ENCODE peak calls at places on chromosomes 11 and 22, in five cellular contexts. R is DND-41, Y is IMR-90, Q is tibial artery, S is astrocyte of the spinal cord. M is an unnamed sample.

GRCh38 chr11:68669301-68670090 is 14.8 kb upstream of the GAL start:
- DNase-seq in Q (no peak), Y (no peak), S (no peak), R (no peak), M (no peak)

GRCh38 chr11:69603163-69603836 is 37.7 kb upstream of the CCND1 start:
- DNase-seq in R (no peak), S (no peak), Y (no peak), Q (no peak), M (no peak)

GRCh38 chr11:1632053-1632714 is 2.6 kb downstream of the KRTAP5-5 start:
- DNase-seq in R (no peak), Q (no peak), Y (no peak), S (no peak), M (peak)

GRCh38 chr11:62889484-62890437 is 9.1 kb downstream of the SLC3A2 start:
- DNase-seq in R (peak), Q (no peak), Y (peak), S (peak), M (no peak)

GRCh38 chr11:71309611-71310010 is 57.2 kb upstream of the SHANK2 start:
- DNase-seq in Q (no peak), S (no peak), Y (no peak), R (no peak), M (no peak)

GRCh38 chr22:30742291-30743256 is 47.9 kb downstream of the OSBP2 start:
- DNase-seq in Q (no peak), R (no peak), Y (peak), S (peak), M (no peak)

GRCh38 chr11:32052218-32052617 is 38.7 kb upstream of the RCN1 start:
- DNase-seq in Y (peak), R (peak), Q (peak), S (peak), M (peak)

GRCh38 chr22:44542561-44543222 is 44.7 kb upstream of the RTL6 start:
- DNase-seq in R (peak), Y (no peak), Q (no peak), S (no peak), M (peak)

GRCh38 chr11:35875063-35875462 is 68.8 kb upstream of the LDLRAD3 start:
- DNase-seq in R (no peak), S (no peak), Q (no peak), Y (no peak), M (no peak)

GRCh38 chr11:71244116-71244815 is 8.1 kb downstream of the SHANK2 start:
- DNase-seq in Q (no peak), R (no peak), Y (peak), S (no peak), M (no peak)

GRCh38 chr22:28450109-28450508 is 229.5 kb downstream of the TTC28 start:
- DNase-seq in S (no peak), R (no peak), Y (peak), Q (no peak), M (no peak)

GRCh38 chr11:57567210-57567511 is 311 bp downstream of the UBE2L6 start:
- DNase-seq in S (peak), R (peak), Y (peak), Q (no peak), M (no peak)

GRCh38 chr11:67321313-67321871 is 18.1 kb downstream of the SSH3 start:
- DNase-seq in Y (no peak), Q (no peak), R (no peak), S (no peak), M (no peak)

GRCh38 chr22:39494471-39495120 is 7.5 kb upstream of the MIEF1 start:
- DNase-seq in Y (peak), Q (no peak), S (no peak), R (no peak), M (no peak)

GRCh38 chr22:40211481-40212052 is 33.8 kb downstream of the TNRC6B start:
- DNase-seq in Y (no peak), S (no peak), R (no peak), Q (no peak), M (no peak)

GRCh38 chr11:64915366-64915887 is 1.6 kb downstream of the ATG2A start:
- DNase-seq in Q (no peak), S (no peak), R (no peak), Y (no peak), M (no peak)

GRCh38 chr11:134687548-134687947 is 275.5 kb upstream of the B3GAT1 start:
- DNase-seq in R (peak), S (no peak), Q (no peak), Y (no peak), M (peak)

GRCh38 chr11:116412118-116412889 is 360.5 kb downstream of the BUD13 start:
- DNase-seq in R (no peak), Q (no peak), Y (no peak), S (peak), M (no peak)

GRCh38 chr11:10267821-10268220 is 26.2 kb downstream of the SBF2 start:
- DNase-seq in Q (no peak), Y (no peak), S (no peak), R (no peak), M (no peak)

GRCh38 chr11:15770798-15771414 is 585.4 kb downstream of the SOX6 start:
- DNase-seq in R (peak), Q (peak), S (peak), Y (peak), M (peak)

DNA sequence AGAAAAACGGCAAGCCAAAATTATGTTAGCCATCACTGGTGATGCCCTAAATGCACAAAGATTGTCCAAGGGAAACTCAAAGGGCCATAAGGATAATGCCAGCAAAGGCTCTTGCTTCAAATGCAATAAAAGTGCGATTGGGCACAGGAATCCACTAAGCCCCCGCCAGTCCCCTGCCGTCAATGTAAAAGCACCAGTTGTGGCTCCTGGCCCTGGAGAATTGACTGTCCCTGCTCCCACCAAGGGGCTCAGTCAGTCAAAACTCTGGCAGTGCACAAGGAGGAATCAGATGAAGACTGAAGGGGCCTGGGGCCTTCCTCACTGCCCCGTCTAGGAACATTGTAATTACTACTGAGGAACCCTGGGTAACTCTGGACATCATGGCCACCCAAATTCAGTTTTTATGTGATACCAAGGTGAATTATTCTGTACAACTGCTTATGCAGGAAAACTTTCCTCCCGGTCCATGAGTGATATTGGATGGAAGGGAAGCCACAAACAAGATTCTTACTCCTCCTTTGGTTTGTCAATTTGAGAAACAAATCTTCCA is 85.6 kb downstream of the PIWIL4 start:
- DNase-seq in Q (no peak), R (no peak), Y (no peak), S (no peak), M (no peak)
- H3K4me3 ChIP-seq in Q (no peak), R (no peak), Y (no peak), S (no peak), M (no peak)

DNA sequence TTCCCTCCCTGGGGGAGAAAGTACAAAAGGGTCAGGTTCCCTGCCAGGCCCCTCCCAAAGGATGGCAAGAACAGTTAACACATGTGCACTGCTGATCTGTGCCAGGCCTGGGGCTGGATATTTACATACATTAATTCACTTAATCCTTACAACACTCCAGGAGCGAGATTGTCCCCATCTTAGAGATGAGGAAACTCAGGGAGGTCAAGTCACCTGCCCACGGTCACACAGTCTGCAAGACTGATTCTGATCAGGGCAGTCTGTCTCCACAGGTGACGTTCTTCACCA is 36.5 kb downstream of the NECTIN1 start:
- DNase-seq in R (no peak), S (no peak), Y (no peak), Q (no peak), M (no peak)
- H3K4me3 ChIP-seq in R (no peak), S (no peak), Y (no peak), Q (no peak), M (no peak)

DNA sequence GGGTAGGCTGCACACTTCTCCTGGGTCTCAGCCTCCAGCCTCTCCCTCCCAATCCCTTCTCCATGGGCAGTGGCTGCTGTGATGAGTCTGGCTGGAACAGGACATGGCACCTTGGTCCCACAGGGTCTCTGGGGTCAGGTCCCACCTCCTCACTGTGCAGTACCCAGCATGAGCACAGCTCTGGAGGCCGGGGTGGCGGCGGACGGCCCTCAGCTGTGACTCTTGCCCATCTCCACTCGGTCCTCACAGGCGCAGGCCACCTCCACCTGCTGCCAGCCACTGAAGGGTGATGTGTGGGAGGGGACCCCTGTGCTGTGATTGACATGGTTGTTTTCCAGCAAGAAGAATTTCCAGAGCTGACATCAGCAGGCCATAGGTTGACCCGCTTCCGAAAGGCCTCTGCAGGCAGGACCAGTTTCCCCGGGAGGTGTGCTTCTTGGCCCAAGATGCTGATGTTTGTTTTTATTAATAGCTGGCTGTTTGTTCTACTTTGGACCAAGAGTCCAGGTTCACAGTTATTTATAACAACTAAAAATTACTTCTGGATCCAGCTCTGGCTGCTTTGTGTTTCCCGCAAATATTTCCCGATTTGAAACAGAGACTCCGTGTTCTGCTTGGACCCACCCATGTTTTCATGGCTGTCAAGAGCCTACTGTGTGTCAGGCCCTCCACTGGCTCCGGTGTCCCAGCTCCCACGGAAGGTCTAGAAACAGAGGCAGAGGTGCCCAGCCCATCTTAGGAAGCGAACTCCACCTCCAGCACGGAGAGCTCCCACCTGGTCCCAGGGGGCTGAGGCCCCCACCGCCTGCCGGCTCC is 45.7 kb downstream of the SCUBE1 start:
- DNase-seq in S (no peak), Q (peak), Y (no peak), R (no peak), M (no peak)
- H3K4me3 ChIP-seq in S (no peak), Q (no peak), Y (no peak), R (no peak), M (no peak)

GRCh38 chr11:122319842-122320555 is 204.0 kb upstream of the BLID start:
- DNase-seq in R (no peak), S (no peak), Q (no peak), Y (no peak), M (no peak)
- H3K4me3 ChIP-seq in R (no peak), S (no peak), Q (no peak), Y (no peak), M (no peak)

GRCh38 chr22:17910561-17911311 is 113.6 kb downstream of the MICAL3 start:
- DNase-seq in S (peak), Q (peak), Y (peak), R (no peak), M (no peak)
- H3K4me3 ChIP-seq in S (no peak), Q (peak), Y (no peak), R (no peak), M (no peak)

GRCh38 chr22:36383110-36383581 is 4.6 kb downstream of the MYH9 start:
- DNase-seq in S (peak), R (peak), Y (peak), Q (no peak), M (peak)

GRCh38 chr22:36379593-36380361 is 8.0 kb downstream of the MYH9 start:
- DNase-seq in S (peak), R (no peak), Q (peak), Y (peak), M (no peak)

GRCh38 chr22:36378080-36378788 is 9.5 kb downstream of the MYH9 start:
- DNase-seq in Y (no peak), S (no peak), Q (no peak), R (no peak), M (no peak)

GRCh38 chr22:36384766-36385400 is 2.9 kb downstream of the MYH9 start:
- DNase-seq in R (peak), Q (no peak), Y (no peak), S (peak), M (peak)

GRCh38 chr22:36381513-36382079 is 6.2 kb downstream of the MYH9 start:
- DNase-seq in Q (no peak), Y (peak), R (no peak), S (no peak), M (no peak)
- H3K4me3 ChIP-seq in Q (peak), Y (no peak), R (no peak), S (no peak), M (no peak)

GRCh38 chr11:48045536-48045935 is 65.2 kb downstream of the PTPRJ start:
- DNase-seq in R (no peak), Q (no peak), S (no peak), Y (no peak), M (no peak)

GRCh38 chr11:48050304-48050703 is 69.9 kb downstream of the PTPRJ start:
- DNase-seq in R (no peak), Y (no peak), Q (no peak), S (no peak), M (no peak)

GRCh38 chr11:48049036-48049435 is 68.7 kb downstream of the PTPRJ start:
- DNase-seq in Q (no peak), Y (no peak), S (no peak), R (no peak), M (no peak)

GRCh38 chr11:48044577-48044976 is 64.2 kb downstream of the PTPRJ start:
- DNase-seq in Q (peak), S (no peak), Y (no peak), R (no peak), M (no peak)

GRCh38 chr11:48047616-48048015 is 67.3 kb downstream of the PTPRJ start:
- DNase-seq in S (no peak), R (no peak), Y (peak), Q (no peak), M (no peak)
- H3K4me3 ChIP-seq in S (no peak), R (no peak), Y (no peak), Q (no peak), M (no peak)

GRCh38 chr22:19786264-19786585 is 25.6 kb downstream of the TBX1 start:
- DNase-seq in R (no peak), S (no peak), Q (no peak), Y (no peak), M (no peak)
- H3K4me3 ChIP-seq in R (no peak), S (no peak), Q (no peak), Y (no peak), M (no peak)

DNA sequence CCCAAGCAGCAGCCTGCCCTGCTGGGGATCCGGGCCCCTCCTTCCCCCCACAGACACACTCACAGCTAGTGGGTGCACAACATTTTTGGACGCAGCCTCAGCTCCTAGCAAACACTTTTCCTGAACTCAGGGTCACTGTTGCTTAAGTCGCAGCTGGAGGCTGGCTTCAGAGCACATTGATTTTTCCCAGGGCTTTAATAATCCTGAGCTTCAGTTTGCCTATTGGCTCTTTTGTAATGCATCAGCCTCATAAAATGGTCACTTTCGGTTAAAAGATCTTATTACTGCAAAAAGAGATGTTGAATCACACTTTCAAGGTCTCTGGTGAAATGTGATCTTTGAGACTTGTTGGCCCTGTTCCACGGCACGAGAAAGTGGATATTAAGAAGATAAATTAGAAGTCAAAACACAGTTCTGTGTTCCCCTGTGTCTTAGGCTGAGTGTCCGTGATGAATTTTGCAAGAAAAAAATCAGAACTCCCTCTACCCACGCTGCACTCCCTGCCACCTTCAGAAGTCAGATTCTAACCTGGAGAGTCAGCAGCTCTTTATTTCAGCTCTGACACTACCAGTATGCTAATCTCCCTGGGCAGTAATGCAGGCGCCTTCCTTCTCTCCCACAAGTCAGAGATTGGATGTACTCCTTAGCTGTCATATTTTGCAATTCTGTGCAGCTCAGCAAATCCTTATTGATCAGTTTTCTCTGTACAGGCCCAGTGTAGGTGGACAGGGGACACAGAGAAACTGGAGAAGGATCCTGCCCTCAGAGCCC is 158.2 kb upstream of the E2F8 start:
- DNase-seq in S (peak), R (no peak), Y (peak), Q (peak), M (no peak)
- H3K4me3 ChIP-seq in S (no peak), R (no peak), Y (no peak), Q (no peak), M (no peak)

M was measured in Jurkat, Clone E6-1.